ENCODE peak calls at places on chromosomes 4 and X, in five cellular contexts. One of them, this sample, is unnamed.

GRCh38 chrX:642436-643210 is 12.0 kb downstream of the SHOX start:
- DNase-seq in osteoblast: peak; percentile 41
- DNase-seq in mammary epithelial cell: no peak
- DNase-seq in K562: no peak
- DNase-seq in DND-41: no peak
- DNase-seq in this sample: no peak

GRCh38 chr4:184250795-184251679 is 33.4 kb upstream of the ENPP6 start:
- DNase-seq in osteoblast: peak; percentile 90
- DNase-seq in mammary epithelial cell: peak; percentile 47
- DNase-seq in K562: peak; percentile 57
- DNase-seq in DND-41: peak; percentile 42
- DNase-seq in this sample: no peak

GRCh38 chrX:153381684-153382532 is 19.2 kb downstream of the PNMA6E start:
- DNase-seq in osteoblast: peak; percentile 87
- DNase-seq in mammary epithelial cell: peak; percentile 9
- DNase-seq in K562: peak; percentile 72
- DNase-seq in DND-41: peak; percentile 64
- DNase-seq in this sample: peak; percentile 9

GRCh38 chr4:109947457-109947856 is 34.8 kb downstream of the EGF start:
- DNase-seq in osteoblast: no peak
- DNase-seq in mammary epithelial cell: peak; percentile 91
- DNase-seq in K562: no peak
- DNase-seq in DND-41: no peak
- DNase-seq in this sample: no peak

GRCh38 chr4:22179124-22179874 is 230.7 kb upstream of the KCNIP4 start:
- DNase-seq in osteoblast: peak; percentile 78
- DNase-seq in mammary epithelial cell: peak; percentile 90
- DNase-seq in K562: no peak
- DNase-seq in DND-41: no peak
- DNase-seq in this sample: no peak

GRCh38 chr4:102061133-102061532 is 270.6 kb downstream of the BANK1 start:
- DNase-seq in osteoblast: no peak
- DNase-seq in mammary epithelial cell: no peak
- DNase-seq in K562: no peak
- DNase-seq in DND-41: peak; percentile 15
- DNase-seq in this sample: no peak

GRCh38 chr4:16159321-16159720 is 67.0 kb downstream of the TAPT1 start:
- DNase-seq in osteoblast: no peak
- DNase-seq in mammary epithelial cell: no peak
- DNase-seq in K562: no peak
- DNase-seq in DND-41: no peak
- DNase-seq in this sample: no peak

GRCh38 chr4:102511830-102512605 is 10.9 kb downstream of the NFKB1 start:
- DNase-seq in osteoblast: no peak
- DNase-seq in mammary epithelial cell: no peak
- DNase-seq in K562: no peak
- DNase-seq in DND-41: no peak
- DNase-seq in this sample: no peak

GRCh38 chrX:153462291-153462690 is 8.1 kb downstream of the HAUS7 start:
- DNase-seq in osteoblast: no peak
- DNase-seq in mammary epithelial cell: no peak
- DNase-seq in K562: no peak
- DNase-seq in DND-41: no peak
- DNase-seq in this sample: no peak

GRCh38 chr4:26459756-26460530 is 30.3 kb downstream of the CCKAR start:
- DNase-seq in osteoblast: peak; percentile 91
- DNase-seq in mammary epithelial cell: no peak
- DNase-seq in K562: no peak
- DNase-seq in DND-41: no peak
- DNase-seq in this sample: no peak

GRCh38 chr4:166980419-166980818 is 253.9 kb downstream of the SPOCK3 start:
- DNase-seq in osteoblast: no peak
- DNase-seq in mammary epithelial cell: no peak
- DNase-seq in K562: no peak
- DNase-seq in DND-41: no peak
- DNase-seq in this sample: no peak

GRCh38 chr4:168411318-168412150 is 68.8 kb downstream of the DDX60L start:
- DNase-seq in osteoblast: no peak
- DNase-seq in mammary epithelial cell: no peak
- DNase-seq in K562: no peak
- DNase-seq in DND-41: peak; percentile 31
- DNase-seq in this sample: no peak

GRCh38 chr4:20370284-20370683 is 118.6 kb downstream of the SLIT2 start:
- DNase-seq in osteoblast: no peak
- DNase-seq in mammary epithelial cell: no peak
- DNase-seq in K562: no peak
- DNase-seq in DND-41: no peak
- DNase-seq in this sample: no peak

GRCh38 chr4:109052699-109053656 is 249.5 kb downstream of the COL25A1 start:
- DNase-seq in osteoblast: no peak
- DNase-seq in mammary epithelial cell: no peak
- DNase-seq in K562: peak; percentile 10
- DNase-seq in DND-41: no peak
- DNase-seq in this sample: no peak

GRCh38 chrX:102684772-102685520 is 27.3 kb upstream of the GPRASP2 start:
- DNase-seq in osteoblast: no peak
- DNase-seq in mammary epithelial cell: no peak
- DNase-seq in K562: no peak
- DNase-seq in DND-41: no peak
- DNase-seq in this sample: no peak

GRCh38 chr4:145340071-145340695 is 141.5 kb upstream of the SMAD1 start:
- DNase-seq in osteoblast: no peak
- DNase-seq in mammary epithelial cell: no peak
- DNase-seq in K562: peak; percentile 22
- DNase-seq in DND-41: no peak
- DNase-seq in this sample: no peak

GRCh38 chr4:152975615-152976465 is 39.7 kb downstream of the FHDC1 start:
- DNase-seq in osteoblast: no peak
- DNase-seq in mammary epithelial cell: no peak
- DNase-seq in K562: no peak
- DNase-seq in DND-41: no peak
- DNase-seq in this sample: no peak

GRCh38 chrX:50707955-50708694 is 105.9 kb downstream of the SHROOM4 start:
- DNase-seq in osteoblast: no peak
- DNase-seq in mammary epithelial cell: no peak
- DNase-seq in K562: no peak
- DNase-seq in DND-41: no peak
- DNase-seq in this sample: no peak

DNA sequence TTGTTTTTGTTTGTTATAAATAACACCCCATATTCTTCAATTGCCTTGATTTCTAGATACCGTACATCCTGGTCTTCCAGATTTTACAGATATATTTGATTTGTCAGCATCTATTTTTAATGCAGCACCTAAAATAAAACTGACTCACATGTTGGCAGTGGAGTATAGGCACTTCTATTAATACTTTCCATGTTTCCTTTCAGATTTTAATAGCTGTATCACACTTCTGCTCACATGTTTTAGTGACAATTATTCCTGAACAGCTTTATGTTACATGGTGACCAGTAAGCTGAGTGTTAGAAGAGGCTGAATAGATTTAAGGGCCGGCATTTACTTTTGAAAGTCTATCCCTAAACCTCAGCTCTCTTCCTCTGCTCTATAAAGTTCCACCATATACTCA is 46.1 kb downstream of the C4orf46 start:
- DNase-seq in osteoblast: no peak
- DNase-seq in mammary epithelial cell: no peak
- DNase-seq in K562: no peak
- DNase-seq in DND-41: no peak
- DNase-seq in this sample: no peak
- TF ChIP-seq CTCF in osteoblast: no peak
- TF ChIP-seq CTCF in mammary epithelial cell: no peak
- TF ChIP-seq CTCF in K562: no peak
- TF ChIP-seq CTCF in DND-41: no peak
- TF ChIP-seq CTCF in this sample: no peak

GRCh38 chr4:78652282-78652876 is 100.8 kb downstream of the ANXA3 start:
- DNase-seq in osteoblast: peak; percentile 36
- DNase-seq in mammary epithelial cell: no peak
- DNase-seq in K562: no peak
- DNase-seq in DND-41: no peak
- DNase-seq in this sample: no peak
- H3K4me2 ChIP-seq in osteoblast: no peak overlapping the region
- H3K4me2 ChIP-seq in mammary epithelial cell: no peak overlapping the region
- H3K4me2 ChIP-seq in K562: no peak overlapping the region
- H3K4me2 ChIP-seq in DND-41: no peak overlapping the region
- H3K4me2 ChIP-seq in this sample: no peak overlapping the region

GRCh38 chrX:110212299-110212698 is 105.6 kb downstream of the AMMECR1 start:
- DNase-seq in osteoblast: no peak
- DNase-seq in mammary epithelial cell: no peak
- DNase-seq in K562: no peak
- DNase-seq in DND-41: no peak
- DNase-seq in this sample: no peak
- TF ChIP-seq CTCF in osteoblast: peak; percentile 28
- TF ChIP-seq CTCF in mammary epithelial cell: peak; percentile 31
- TF ChIP-seq CTCF in K562: peak; percentile 21
- TF ChIP-seq CTCF in DND-41: no peak
- TF ChIP-seq CTCF in this sample: peak; percentile 52

GRCh38 chrX:57929373-57929772 is 19.1 kb upstream of the ZXDA start:
- DNase-seq in osteoblast: peak; percentile 69
- DNase-seq in mammary epithelial cell: peak; percentile 26
- DNase-seq in K562: no peak
- DNase-seq in DND-41: peak; percentile 9
- DNase-seq in this sample: no peak

GRCh38 chrX:57933321-57933720 is 23.1 kb upstream of the ZXDA start:
- DNase-seq in osteoblast: no peak
- DNase-seq in mammary epithelial cell: no peak
- DNase-seq in K562: no peak
- DNase-seq in DND-41: no peak
- DNase-seq in this sample: no peak

GRCh38 chrX:57930051-57930450 is 19.8 kb upstream of the ZXDA start:
- DNase-seq in osteoblast: no peak
- DNase-seq in mammary epithelial cell: peak; percentile 22
- DNase-seq in K562: no peak
- DNase-seq in DND-41: no peak
- DNase-seq in this sample: peak; percentile 37

DNA sequence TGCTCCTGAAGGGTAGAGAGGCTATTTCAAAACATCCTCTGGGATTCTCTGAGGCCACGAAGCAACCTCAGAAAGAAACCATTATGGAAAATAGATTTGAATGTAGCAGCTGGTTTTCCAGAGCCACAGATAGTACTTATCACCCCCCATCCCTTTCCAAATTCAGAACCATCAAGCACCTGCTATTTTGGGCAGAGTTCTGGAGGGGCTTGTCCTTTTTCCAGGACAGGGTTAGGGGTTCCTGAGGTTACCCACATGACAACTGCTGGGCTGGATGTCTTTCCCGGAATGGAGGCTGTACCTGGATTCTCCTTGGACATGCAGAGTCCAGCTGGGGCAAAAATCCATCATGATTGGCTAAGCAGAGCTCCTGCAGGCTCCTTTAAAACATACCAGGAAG is 22.0 kb upstream of the ZXDA start:
- DNase-seq in osteoblast: no peak
- DNase-seq in mammary epithelial cell: no peak
- DNase-seq in K562: no peak
- DNase-seq in DND-41: no peak
- DNase-seq in this sample: no peak
- H3K4me2 ChIP-seq in osteoblast: no peak overlapping the region
- H3K4me2 ChIP-seq in mammary epithelial cell: no peak overlapping the region
- H3K4me2 ChIP-seq in K562: no peak overlapping the region
- H3K4me2 ChIP-seq in DND-41: no peak overlapping the region
- H3K4me2 ChIP-seq in this sample: no peak overlapping the region

GRCh38 chr4:60759518-60760245 is 440.4 kb upstream of the ADGRL3 start:
- DNase-seq in osteoblast: no peak
- DNase-seq in mammary epithelial cell: no peak
- DNase-seq in K562: no peak
- DNase-seq in DND-41: no peak
- DNase-seq in this sample: no peak
- TF ChIP-seq CTCF in osteoblast: peak; percentile 17
- TF ChIP-seq CTCF in mammary epithelial cell: peak; percentile 6
- TF ChIP-seq CTCF in K562: no peak
- TF ChIP-seq CTCF in DND-41: peak; percentile 9
- TF ChIP-seq CTCF in this sample: peak; percentile 27

GRCh38 chrX:47078129-47079043 is at the start of gene RGN:
- DNase-seq in osteoblast: peak; percentile 68
- DNase-seq in mammary epithelial cell: no peak
- DNase-seq in K562: no peak
- DNase-seq in DND-41: no peak
- DNase-seq in this sample: no peak
- H3K4me2 ChIP-seq in osteoblast: peak within 1 kb of the TSS; percentile 63
- H3K4me2 ChIP-seq in mammary epithelial cell: no peak within 1 kb of the TSS
- H3K4me2 ChIP-seq in K562: no peak within 1 kb of the TSS
- H3K4me2 ChIP-seq in DND-41: no peak within 1 kb of the TSS
- H3K4me2 ChIP-seq in this sample: no peak within 1 kb of the TSS

This sample was measured in PC-9.